ENCODE peak calls at places on chromosomes 6 and 20, in four cellular contexts. H, N, I and M are unnamed samples.

GRCh38 chr20:45924391-45925261 is 9.9 kb upstream of the PCIF1 start:
- DNase-seq in I (peak), H (peak), N (no peak), M (no peak)

GRCh38 chr6:96716221-96716620 is 121.1 kb downstream of the GPR63 start:
- DNase-seq in H (no peak), I (no peak), N (no peak), M (no peak)

GRCh38 chr20:2066461-2067122 is 35.0 kb upstream of the STK35 start:
- DNase-seq in H (no peak), N (no peak), I (no peak), M (no peak)

GRCh38 chr20:36775196-36775595 is 1.6 kb upstream of the DSN1 start:
- DNase-seq in N (no peak), H (no peak), I (no peak), M (no peak)

GRCh38 chr20:21559305-21559704 is 45.4 kb upstream of the NKX2-2 start:
- DNase-seq in N (no peak), H (no peak), I (no peak), M (no peak)

GRCh38 chr6:113901482-113901881 is 44.3 kb downstream of the MARCKS start:
- DNase-seq in I (no peak), H (peak), N (no peak), M (peak)

GRCh38 chr20:3532089-3532615 is 61.3 kb downstream of the ATRN start:
- DNase-seq in N (no peak), H (no peak), I (no peak), M (no peak)

GRCh38 chr6:45495404-45496084 is 117.8 kb upstream of the SUPT3H start:
- DNase-seq in H (no peak), N (no peak), I (no peak), M (no peak)

GRCh38 chr6:43310624-43311023 is 2.0 kb upstream of the CRIP3 start:
- DNase-seq in H (no peak), N (peak), I (no peak), M (peak)

GRCh38 chr20:40524071-40524470 is 165.0 kb downstream of the MAFB start:
- DNase-seq in I (no peak), N (no peak), H (peak), M (no peak)

GRCh38 chr6:132053523-132053922 is 102.4 kb upstream of the CCN2 start:
- DNase-seq in H (no peak), I (no peak), N (no peak), M (no peak)

GRCh38 chr6:151004415-151005024 is 139.0 kb downstream of the MTHFD1L start:
- DNase-seq in H (peak), I (peak), N (peak), M (peak)

GRCh38 chr6:35688605-35689322 is at the start of gene FKBP5:
- DNase-seq in H (peak), N (peak), I (peak), M (peak)

GRCh38 chr6:35687658-35688604 is 784 bp downstream of the FKBP5 start:
- DNase-seq in H (peak), I (no peak), N (peak), M (no peak)

GRCh38 chr6:35683267-35683666 is 5.4 kb downstream of the FKBP5 start:
- DNase-seq in N (no peak), H (no peak), I (no peak), M (no peak)

GRCh38 chr6:35686873-35687557 is 1.7 kb downstream of the FKBP5 start:
- DNase-seq in N (no peak), H (no peak), I (no peak), M (no peak)

DNA sequence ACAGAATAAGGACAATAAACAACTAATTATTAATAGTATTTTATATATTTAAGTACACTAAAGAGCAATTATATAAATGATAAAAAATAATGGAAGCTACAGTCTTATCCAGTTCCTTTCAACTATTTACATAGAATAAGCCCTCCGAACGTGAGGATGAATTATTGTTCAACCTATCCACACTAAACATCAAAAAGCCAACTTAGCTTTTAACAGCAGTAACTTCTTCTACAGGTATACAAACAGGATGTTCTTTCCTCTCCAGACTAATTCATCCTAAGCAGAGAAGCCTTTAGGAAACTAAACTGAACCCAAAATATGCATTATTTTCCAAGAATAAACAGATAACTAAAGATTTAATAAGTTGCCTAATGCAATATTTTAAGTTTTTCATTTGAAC is 2.3 kb downstream of the FKBP5 start:
- DNase-seq in H (no peak), N (no peak), I (no peak), M (no peak)
- H3K4me3 ChIP-seq in H (peak), N (peak), I (peak), M (peak)

GRCh38 chr6:32816746-32817204 is at the start of gene HLA-DOB:
- DNase-seq in H (peak), N (peak), I (no peak), M (peak)
- H3K4me3 ChIP-seq in H (no peak), N (no peak), I (no peak), M (no peak)

DNA sequence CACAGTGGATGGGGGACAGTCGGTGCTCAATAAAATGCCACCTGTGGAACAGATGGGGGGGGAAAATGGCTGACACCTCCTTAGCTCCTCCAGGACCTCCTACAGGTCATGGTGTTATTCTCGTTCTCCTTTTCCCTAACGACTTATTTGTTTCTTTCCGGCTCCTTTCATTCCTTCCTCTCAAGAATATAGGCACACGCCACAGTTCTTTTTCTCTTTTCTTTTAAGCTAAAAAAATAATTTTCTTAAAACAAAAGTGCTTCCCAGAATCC is 1.4 kb upstream of the RNASET2 start:
- DNase-seq in I (no peak), H (no peak), N (no peak), M (no peak)
- H3K4me3 ChIP-seq in I (no peak), H (no peak), N (no peak), M (no peak)

GRCh38 chr6:31834704-31835375 is 7.3 kb downstream of the HSPA1B start:
- DNase-seq in N (no peak), I (peak), H (peak), M (peak)

GRCh38 chr6:31838968-31839367 is 11.4 kb downstream of the HSPA1B start:
- DNase-seq in H (no peak), N (no peak), I (no peak), M (no peak)

GRCh38 chr6:31836676-31837611 is 9.4 kb downstream of the HSPA1B start:
- DNase-seq in N (no peak), H (peak), I (no peak), M (peak)

GRCh38 chr6:31836036-31836675 is 8.6 kb downstream of the HSPA1B start:
- DNase-seq in N (no peak), H (peak), I (no peak), M (no peak)

GRCh38 chr6:31837612-31838553 is 10.3 kb downstream of the HSPA1B start:
- DNase-seq in I (no peak), N (no peak), H (peak), M (no peak)
- H3K4me3 ChIP-seq in I (no peak), N (peak), H (peak), M (no peak)

DNA sequence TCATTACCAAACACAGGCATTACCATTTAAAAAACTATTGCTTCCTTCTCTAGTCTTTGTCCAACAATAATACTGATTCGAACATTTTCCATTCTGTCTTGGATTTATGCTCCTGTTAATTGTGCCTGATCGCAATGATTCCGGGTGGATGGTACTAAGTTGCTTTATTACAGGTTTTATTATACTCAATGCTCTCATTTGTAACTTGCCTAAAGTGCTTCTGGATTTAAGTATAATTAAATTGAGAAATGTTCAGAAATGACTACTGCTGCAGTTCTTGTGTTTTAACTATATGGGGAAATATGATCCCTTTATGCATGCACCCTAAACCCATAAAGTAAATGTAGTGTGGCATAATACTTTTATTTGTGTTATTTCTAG is 7.2 kb downstream of the TFAP2A start:
- DNase-seq in N (no peak), H (no peak), I (no peak), M (no peak)
- H3K4me3 ChIP-seq in N (peak), H (no peak), I (no peak), M (peak)

GRCh38 chr20:50717974-50718761 is 13.2 kb upstream of the PARD6B start:
- DNase-seq in H (peak), N (no peak), I (no peak), M (peak)

GRCh38 chr20:50717312-50717711 is 14.1 kb upstream of the PARD6B start:
- DNase-seq in N (no peak), I (no peak), H (no peak), M (no peak)

GRCh38 chr20:50715694-50716093 is 15.7 kb upstream of the PARD6B start:
- DNase-seq in N (peak), I (no peak), H (no peak), M (peak)

GRCh38 chr20:50719328-50719727 is 12.1 kb upstream of the PARD6B start:
- DNase-seq in N (no peak), I (no peak), H (no peak), M (no peak)

GRCh38 chr20:50716518-50716917 is 14.9 kb upstream of the PARD6B start:
- DNase-seq in I (no peak), H (no peak), N (no peak), M (no peak)
- H3K4me3 ChIP-seq in I (no peak), H (no peak), N (no peak), M (no peak)